ENCODE peak calls at places on chromosome 1, in ten cellular contexts. One of them, this sample, is unnamed.

GRCh38 chr1:167935252-167936067 is 1.0 kb upstream of the DCAF6 start:
- DNase-seq in cardiac fibroblast: peak
- DNase-seq in tibial nerve: no peak
- DNase-seq in mesothelial cell of epicardium: no peak
- DNase-seq in natural killer cell: peak
- DNase-seq in GM13977: peak
- DNase-seq in osteocyte: no peak
- DNase-seq in nephron progenitor cell: peak
- DNase-seq in A549: peak
- DNase-seq in AG04450: no peak
- DNase-seq in this sample: peak

GRCh38 chr1:33025180-33025569 is 11.5 kb downstream of the AK2 start:
- DNase-seq in cardiac fibroblast: no peak
- DNase-seq in tibial nerve: no peak
- DNase-seq in mesothelial cell of epicardium: no peak
- DNase-seq in natural killer cell: no peak
- DNase-seq in GM13977: no peak
- DNase-seq in osteocyte: no peak
- DNase-seq in nephron progenitor cell: no peak
- DNase-seq in A549: no peak
- DNase-seq in AG04450: no peak
- DNase-seq in this sample: no peak

GRCh38 chr1:24152631-24153494 is 9.9 kb upstream of the IL22RA1 start:
- DNase-seq in cardiac fibroblast: no peak
- DNase-seq in tibial nerve: no peak
- DNase-seq in mesothelial cell of epicardium: no peak
- DNase-seq in natural killer cell: no peak
- DNase-seq in GM13977: no peak
- DNase-seq in osteocyte: no peak
- DNase-seq in nephron progenitor cell: no peak
- DNase-seq in A549: no peak
- DNase-seq in AG04450: no peak
- DNase-seq in this sample: no peak

GRCh38 chr1:5990913-5991783 is 1.1 kb downstream of the NPHP4 start:
- DNase-seq in cardiac fibroblast: peak
- DNase-seq in tibial nerve: no peak
- DNase-seq in mesothelial cell of epicardium: peak
- DNase-seq in natural killer cell: no peak
- DNase-seq in GM13977: peak
- DNase-seq in osteocyte: no peak
- DNase-seq in nephron progenitor cell: peak
- DNase-seq in A549: no peak
- DNase-seq in AG04450: no peak
- DNase-seq in this sample: peak

GRCh38 chr1:166920561-166921475 is 44.8 kb upstream of the TADA1 start:
- DNase-seq in cardiac fibroblast: no peak
- DNase-seq in tibial nerve: no peak
- DNase-seq in mesothelial cell of epicardium: peak
- DNase-seq in natural killer cell: no peak
- DNase-seq in GM13977: peak
- DNase-seq in osteocyte: no peak
- DNase-seq in nephron progenitor cell: peak
- DNase-seq in A549: peak
- DNase-seq in AG04450: no peak
- DNase-seq in this sample: peak

GRCh38 chr1:222933273-222933672 is 118.4 kb downstream of the DISP1 start:
- DNase-seq in cardiac fibroblast: no peak
- DNase-seq in tibial nerve: no peak
- DNase-seq in mesothelial cell of epicardium: no peak
- DNase-seq in natural killer cell: no peak
- DNase-seq in GM13977: no peak
- DNase-seq in osteocyte: no peak
- DNase-seq in nephron progenitor cell: no peak
- DNase-seq in A549: no peak
- DNase-seq in AG04450: no peak
- DNase-seq in this sample: no peak

GRCh38 chr1:41795205-41795762 is 123.4 kb downstream of the HIVEP3 start:
- DNase-seq in cardiac fibroblast: peak
- DNase-seq in tibial nerve: no peak
- DNase-seq in mesothelial cell of epicardium: no peak
- DNase-seq in natural killer cell: no peak
- DNase-seq in GM13977: no peak
- DNase-seq in osteocyte: no peak
- DNase-seq in nephron progenitor cell: no peak
- DNase-seq in A549: peak
- DNase-seq in AG04450: no peak
- DNase-seq in this sample: no peak

GRCh38 chr1:113674591-113674990 is 84.7 kb downstream of the PHTF1 start:
- DNase-seq in cardiac fibroblast: peak
- DNase-seq in tibial nerve: no peak
- DNase-seq in mesothelial cell of epicardium: no peak
- DNase-seq in natural killer cell: no peak
- DNase-seq in GM13977: no peak
- DNase-seq in osteocyte: no peak
- DNase-seq in nephron progenitor cell: no peak
- DNase-seq in A549: peak
- DNase-seq in AG04450: no peak
- DNase-seq in this sample: no peak

GRCh38 chr1:221694109-221694508 is 47.8 kb downstream of the DUSP10 start:
- DNase-seq in cardiac fibroblast: no peak
- DNase-seq in tibial nerve: no peak
- DNase-seq in mesothelial cell of epicardium: no peak
- DNase-seq in natural killer cell: no peak
- DNase-seq in GM13977: no peak
- DNase-seq in osteocyte: no peak
- DNase-seq in nephron progenitor cell: no peak
- DNase-seq in A549: no peak
- DNase-seq in AG04450: no peak
- DNase-seq in this sample: no peak

GRCh38 chr1:19845166-19845954 is 30.3 kb upstream of the RNF186 start:
- DNase-seq in cardiac fibroblast: no peak
- DNase-seq in tibial nerve: no peak
- DNase-seq in mesothelial cell of epicardium: no peak
- DNase-seq in natural killer cell: no peak
- DNase-seq in GM13977: no peak
- DNase-seq in osteocyte: no peak
- DNase-seq in nephron progenitor cell: peak
- DNase-seq in A549: no peak
- DNase-seq in AG04450: no peak
- DNase-seq in this sample: no peak

GRCh38 chr1:47656719-47657685 is 219.2 kb downstream of the FOXD2 start:
- DNase-seq in cardiac fibroblast: peak
- DNase-seq in tibial nerve: peak
- DNase-seq in mesothelial cell of epicardium: no peak
- DNase-seq in natural killer cell: no peak
- DNase-seq in GM13977: no peak
- DNase-seq in osteocyte: peak
- DNase-seq in nephron progenitor cell: no peak
- DNase-seq in A549: no peak
- DNase-seq in AG04450: peak
- DNase-seq in this sample: peak

GRCh38 chr1:205950826-205951549 is 7.7 kb upstream of the SLC26A9 start:
- DNase-seq in cardiac fibroblast: peak
- DNase-seq in tibial nerve: no peak
- DNase-seq in mesothelial cell of epicardium: no peak
- DNase-seq in natural killer cell: no peak
- DNase-seq in GM13977: no peak
- DNase-seq in osteocyte: no peak
- DNase-seq in nephron progenitor cell: no peak
- DNase-seq in A549: no peak
- DNase-seq in AG04450: no peak
- DNase-seq in this sample: no peak
- TF ChIP-seq CTCF in cardiac fibroblast: no peak
- TF ChIP-seq CTCF in tibial nerve: no peak
- TF ChIP-seq CTCF in mesothelial cell of epicardium: no peak
- TF ChIP-seq CTCF in natural killer cell: no peak
- TF ChIP-seq CTCF in GM13977: no peak
- TF ChIP-seq CTCF in osteocyte: no peak
- TF ChIP-seq CTCF in nephron progenitor cell: no peak
- TF ChIP-seq CTCF in A549: no peak
- TF ChIP-seq CTCF in AG04450: no peak
- TF ChIP-seq CTCF in this sample: no peak

DNA sequence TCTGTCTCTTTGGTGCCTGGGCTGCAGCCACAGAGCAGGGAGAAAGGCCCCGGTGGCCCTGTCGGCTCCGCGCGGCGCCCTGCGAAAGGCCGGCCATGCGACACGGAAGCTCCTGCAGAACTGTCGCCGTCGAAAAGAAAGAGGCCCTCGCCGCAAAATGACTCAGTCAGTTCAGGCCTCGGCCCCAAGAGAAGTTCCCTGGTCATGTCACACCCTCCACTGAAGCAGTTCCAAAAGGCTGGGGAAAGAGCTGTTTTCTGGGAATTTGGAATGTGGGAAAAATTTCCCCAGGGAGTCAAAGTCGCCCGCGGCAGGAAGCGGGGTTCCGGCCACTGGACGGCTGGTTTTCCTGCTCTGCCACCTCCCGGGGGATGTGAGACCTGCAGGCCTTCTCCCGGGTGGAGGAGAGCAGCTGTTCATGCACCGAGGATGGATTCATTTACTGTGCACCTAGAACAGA is 115.8 kb upstream of the ZNF678 start:
- DNase-seq in cardiac fibroblast: peak
- DNase-seq in tibial nerve: no peak
- DNase-seq in mesothelial cell of epicardium: no peak
- DNase-seq in natural killer cell: no peak
- DNase-seq in GM13977: no peak
- DNase-seq in osteocyte: no peak
- DNase-seq in nephron progenitor cell: peak
- DNase-seq in A549: no peak
- DNase-seq in AG04450: no peak
- DNase-seq in this sample: peak
- TF ChIP-seq CTCF in cardiac fibroblast: peak
- TF ChIP-seq CTCF in tibial nerve: no peak
- TF ChIP-seq CTCF in mesothelial cell of epicardium: no peak
- TF ChIP-seq CTCF in natural killer cell: no peak
- TF ChIP-seq CTCF in GM13977: no peak
- TF ChIP-seq CTCF in osteocyte: peak
- TF ChIP-seq CTCF in nephron progenitor cell: peak
- TF ChIP-seq CTCF in A549: peak
- TF ChIP-seq CTCF in AG04450: peak
- TF ChIP-seq CTCF in this sample: peak

GRCh38 chr1:155323729-155324040 is 3.0 kb downstream of the RUSC1 start:
- DNase-seq in cardiac fibroblast: peak
- DNase-seq in tibial nerve: peak
- DNase-seq in mesothelial cell of epicardium: peak
- DNase-seq in natural killer cell: peak
- DNase-seq in GM13977: peak
- DNase-seq in osteocyte: peak
- DNase-seq in nephron progenitor cell: peak
- DNase-seq in A549: peak
- DNase-seq in AG04450: peak
- DNase-seq in this sample: peak

GRCh38 chr1:155325596-155325893 is 4.9 kb downstream of the RUSC1 start:
- DNase-seq in cardiac fibroblast: no peak
- DNase-seq in tibial nerve: no peak
- DNase-seq in mesothelial cell of epicardium: no peak
- DNase-seq in natural killer cell: no peak
- DNase-seq in GM13977: no peak
- DNase-seq in osteocyte: no peak
- DNase-seq in nephron progenitor cell: no peak
- DNase-seq in A549: no peak
- DNase-seq in AG04450: no peak
- DNase-seq in this sample: no peak

GRCh38 chr1:155322953-155323728 is 2.4 kb downstream of the RUSC1 start:
- DNase-seq in cardiac fibroblast: peak
- DNase-seq in tibial nerve: peak
- DNase-seq in mesothelial cell of epicardium: peak
- DNase-seq in natural killer cell: peak
- DNase-seq in GM13977: peak
- DNase-seq in osteocyte: peak
- DNase-seq in nephron progenitor cell: peak
- DNase-seq in A549: peak
- DNase-seq in AG04450: peak
- DNase-seq in this sample: peak

GRCh38 chr1:155324717-155325595 is 4.3 kb downstream of the RUSC1 start:
- DNase-seq in cardiac fibroblast: peak
- DNase-seq in tibial nerve: no peak
- DNase-seq in mesothelial cell of epicardium: peak
- DNase-seq in natural killer cell: no peak
- DNase-seq in GM13977: peak
- DNase-seq in osteocyte: no peak
- DNase-seq in nephron progenitor cell: peak
- DNase-seq in A549: peak
- DNase-seq in AG04450: no peak
- DNase-seq in this sample: peak

GRCh38 chr1:155324041-155324716 is 3.5 kb downstream of the RUSC1 start:
- DNase-seq in cardiac fibroblast: peak
- DNase-seq in tibial nerve: peak
- DNase-seq in mesothelial cell of epicardium: peak
- DNase-seq in natural killer cell: peak
- DNase-seq in GM13977: peak
- DNase-seq in osteocyte: peak
- DNase-seq in nephron progenitor cell: peak
- DNase-seq in A549: peak
- DNase-seq in AG04450: peak
- DNase-seq in this sample: peak
- TF ChIP-seq CTCF in cardiac fibroblast: no peak
- TF ChIP-seq CTCF in tibial nerve: no peak
- TF ChIP-seq CTCF in mesothelial cell of epicardium: no peak
- TF ChIP-seq CTCF in natural killer cell: no peak
- TF ChIP-seq CTCF in GM13977: no peak
- TF ChIP-seq CTCF in osteocyte: no peak
- TF ChIP-seq CTCF in nephron progenitor cell: no peak
- TF ChIP-seq CTCF in A549: no peak
- TF ChIP-seq CTCF in AG04450: no peak
- TF ChIP-seq CTCF in this sample: no peak

GRCh38 chr1:203559523-203559922 is 65.6 kb downstream of the OPTC start:
- DNase-seq in cardiac fibroblast: peak
- DNase-seq in tibial nerve: no peak
- DNase-seq in mesothelial cell of epicardium: no peak
- DNase-seq in natural killer cell: no peak
- DNase-seq in GM13977: no peak
- DNase-seq in osteocyte: no peak
- DNase-seq in nephron progenitor cell: no peak
- DNase-seq in A549: no peak
- DNase-seq in AG04450: no peak
- DNase-seq in this sample: no peak

GRCh38 chr1:203563291-203563690 is 63.3 kb upstream of the ATP2B4 start:
- DNase-seq in cardiac fibroblast: no peak
- DNase-seq in tibial nerve: no peak
- DNase-seq in mesothelial cell of epicardium: no peak
- DNase-seq in natural killer cell: no peak
- DNase-seq in GM13977: no peak
- DNase-seq in osteocyte: no peak
- DNase-seq in nephron progenitor cell: no peak
- DNase-seq in A549: no peak
- DNase-seq in AG04450: no peak
- DNase-seq in this sample: no peak

GRCh38 chr1:203567596-203567995 is 59.0 kb upstream of the ATP2B4 start:
- DNase-seq in cardiac fibroblast: no peak
- DNase-seq in tibial nerve: no peak
- DNase-seq in mesothelial cell of epicardium: no peak
- DNase-seq in natural killer cell: no peak
- DNase-seq in GM13977: no peak
- DNase-seq in osteocyte: no peak
- DNase-seq in nephron progenitor cell: no peak
- DNase-seq in A549: no peak
- DNase-seq in AG04450: no peak
- DNase-seq in this sample: no peak

GRCh38 chr1:203569490-203570318 is 56.9 kb upstream of the ATP2B4 start:
- DNase-seq in cardiac fibroblast: peak
- DNase-seq in tibial nerve: no peak
- DNase-seq in mesothelial cell of epicardium: no peak
- DNase-seq in natural killer cell: no peak
- DNase-seq in GM13977: no peak
- DNase-seq in osteocyte: no peak
- DNase-seq in nephron progenitor cell: no peak
- DNase-seq in A549: no peak
- DNase-seq in AG04450: no peak
- DNase-seq in this sample: no peak

GRCh38 chr1:203564024-203564423 is 62.6 kb upstream of the ATP2B4 start:
- DNase-seq in cardiac fibroblast: peak
- DNase-seq in tibial nerve: no peak
- DNase-seq in mesothelial cell of epicardium: no peak
- DNase-seq in natural killer cell: no peak
- DNase-seq in GM13977: no peak
- DNase-seq in osteocyte: no peak
- DNase-seq in nephron progenitor cell: no peak
- DNase-seq in A549: no peak
- DNase-seq in AG04450: no peak
- DNase-seq in this sample: no peak
- TF ChIP-seq CTCF in cardiac fibroblast: no peak
- TF ChIP-seq CTCF in tibial nerve: no peak
- TF ChIP-seq CTCF in mesothelial cell of epicardium: no peak
- TF ChIP-seq CTCF in natural killer cell: no peak
- TF ChIP-seq CTCF in GM13977: no peak
- TF ChIP-seq CTCF in osteocyte: no peak
- TF ChIP-seq CTCF in nephron progenitor cell: no peak
- TF ChIP-seq CTCF in A549: no peak
- TF ChIP-seq CTCF in AG04450: no peak
- TF ChIP-seq CTCF in this sample: no peak

This sample was measured in hepatocyte.